ENCODE peak calls at places on chromosome 3, in nine cellular contexts. I, C, B, L, F, K, N, G and E are unnamed samples.

GRCh38 chr3:4351164-4351855 is 48.1 kb downstream of the SETMAR start:
- DNase-seq in I (no peak), C (no peak), B (no peak), L (no peak), F (no peak), K (no peak), N (no peak), G (peak; percentile 31), E (no peak)

GRCh38 chr3:8967553-8967952 is 4.3 kb upstream of the RAD18 start:
- DNase-seq in I (no peak), C (no peak), B (no peak), L (no peak), F (no peak), K (no peak), N (no peak), G (no peak), E (no peak)

GRCh38 chr3:94360982-94361381 is 298.1 kb downstream of the NSUN3 start:
- DNase-seq in I (no peak), C (peak; percentile 17), B (peak; percentile 49), L (peak; percentile 71), F (no peak), K (no peak), N (no peak), G (no peak), E (peak; percentile 8)

GRCh38 chr3:111667621-111668239 is 72.6 kb upstream of the ZBED2 start:
- DNase-seq in I (no peak), C (no peak), B (peak; percentile 48), L (no peak), F (no peak), K (peak; percentile 90), N (no peak), G (no peak), E (no peak)

GRCh38 chr3:44932986-44933944 is 42.7 kb downstream of the ZDHHC3 start:
- DNase-seq in I (no peak), C (no peak), B (no peak), L (no peak), F (no peak), K (no peak), N (no peak), G (no peak), E (no peak)

GRCh38 chr3:52245322-52246263 is at the start of gene PPM1M:
- DNase-seq in I (no peak), C (peak; percentile 62), B (peak; percentile 46), L (peak; percentile 58), F (peak; percentile 35), K (no peak), N (peak; percentile 62), G (peak; percentile 71), E (no peak)

GRCh38 chr3:100766069-100766468 is 56.8 kb downstream of the TFG start:
- DNase-seq in I (no peak), C (peak; percentile 61), B (no peak), L (no peak), F (no peak), K (no peak), N (no peak), G (no peak), E (no peak)

GRCh38 chr3:71225951-71226564 is 357.5 kb downstream of the FOXP1 start:
- DNase-seq in I (no peak), C (no peak), B (no peak), L (no peak), F (no peak), K (no peak), N (no peak), G (no peak), E (no peak)

GRCh38 chr3:100001514-100002270 is 112.6 kb downstream of the FILIP1L start:
- DNase-seq in I (no peak), C (peak; percentile 47), B (no peak), L (no peak), F (no peak), K (no peak), N (no peak), G (no peak), E (no peak)

GRCh38 chr3:52123106-52123708 is 31.0 kb downstream of the POC1A start:
- DNase-seq in I (peak; percentile 30), C (peak; percentile 77), B (peak; percentile 70), L (peak; percentile 78), F (peak; percentile 59), K (peak; percentile 63), N (peak; percentile 75), G (peak; percentile 86), E (peak; percentile 62)

GRCh38 chr3:27900316-27900715 is 178.2 kb upstream of the EOMES start:
- DNase-seq in I (no peak), C (no peak), B (no peak), L (no peak), F (no peak), K (no peak), N (no peak), G (no peak), E (no peak)

GRCh38 chr3:57755368-57756021 is 614 bp upstream of the SLMAP start:
- DNase-seq in I (no peak), C (peak; percentile 79), B (peak; percentile 69), L (peak; percentile 55), F (peak; percentile 63), K (peak; percentile 77), N (peak; percentile 59), G (peak; percentile 71), E (peak; percentile 49)

GRCh38 chr3:14900881-14901873 is 46.2 kb upstream of the NR2C2 start:
- DNase-seq in I (no peak), C (no peak), B (no peak), L (no peak), F (no peak), K (no peak), N (peak; percentile 93), G (peak; percentile 26), E (no peak)

GRCh38 chr3:133663569-133664313 is 2.0 kb upstream of the TOPBP1 start:
- DNase-seq in I (no peak), C (peak; percentile 66), B (peak; percentile 37), L (no peak), F (peak; percentile 72), K (peak; percentile 87), N (peak; percentile 48), G (peak; percentile 83), E (no peak)

GRCh38 chr3:52403271-52403841 is 41.5 kb downstream of the SEMA3G start:
- DNase-seq in I (no peak), C (no peak), B (no peak), L (no peak), F (no peak), K (no peak), N (no peak), G (no peak), E (no peak)

GRCh38 chr3:123156276-123156995 is 45.3 kb upstream of the SEC22A start:
- DNase-seq in I (no peak), C (no peak), B (peak; percentile 15), L (no peak), F (no peak), K (no peak), N (no peak), G (no peak), E (no peak)

GRCh38 chr3:46960081-46960701 is 16.4 kb downstream of the CCDC12 start:
- DNase-seq in I (no peak), C (peak; percentile 82), B (no peak), L (no peak), F (no peak), K (no peak), N (no peak), G (peak; percentile 68), E (peak; percentile 39)

GRCh38 chr3:99344216-99344615 is 294.2 kb upstream of the COL8A1 start:
- DNase-seq in I (no peak), C (no peak), B (no peak), L (no peak), F (no peak), K (no peak), N (no peak), G (no peak), E (no peak)

GRCh38 chr3:181176610-181177009 is 187.1 kb upstream of the DNAJC19 start:
- DNase-seq in I (peak; percentile 18), C (peak; percentile 71), B (peak; percentile 52), L (peak; percentile 79), F (peak; percentile 39), K (peak; percentile 14), N (peak; percentile 70), G (peak; percentile 77), E (peak; percentile 50)

GRCh38 chr3:45409921-45410320 is 21.5 kb downstream of the LARS2 start:
- DNase-seq in I (no peak), C (no peak), B (no peak), L (no peak), F (no peak), K (no peak), N (no peak), G (no peak), E (no peak)

GRCh38 chr3:47315069-47315647 is 32.4 kb downstream of the KLHL18 start:
- DNase-seq in I (no peak), C (no peak), B (peak; percentile 27), L (no peak), F (no peak), K (no peak), N (peak; percentile 56), G (no peak), E (no peak)

GRCh38 chr3:164918915-164919314 is 159.4 kb downstream of the SI start:
- DNase-seq in I (no peak), C (no peak), B (no peak), L (no peak), F (no peak), K (no peak), N (no peak), G (no peak), E (no peak)

GRCh38 chr3:164912916-164913315 is 165.4 kb downstream of the SI start:
- DNase-seq in I (no peak), C (no peak), B (no peak), L (no peak), F (no peak), K (no peak), N (no peak), G (no peak), E (no peak)
- H3K27ac ChIP-seq in I (no peak overlapping the region), C (no peak overlapping the region), B (no peak overlapping the region), L (no peak overlapping the region), F (no peak overlapping the region), K (no peak overlapping the region), N (no peak overlapping the region), G (no peak overlapping the region), E (no peak overlapping the region)

DNA sequence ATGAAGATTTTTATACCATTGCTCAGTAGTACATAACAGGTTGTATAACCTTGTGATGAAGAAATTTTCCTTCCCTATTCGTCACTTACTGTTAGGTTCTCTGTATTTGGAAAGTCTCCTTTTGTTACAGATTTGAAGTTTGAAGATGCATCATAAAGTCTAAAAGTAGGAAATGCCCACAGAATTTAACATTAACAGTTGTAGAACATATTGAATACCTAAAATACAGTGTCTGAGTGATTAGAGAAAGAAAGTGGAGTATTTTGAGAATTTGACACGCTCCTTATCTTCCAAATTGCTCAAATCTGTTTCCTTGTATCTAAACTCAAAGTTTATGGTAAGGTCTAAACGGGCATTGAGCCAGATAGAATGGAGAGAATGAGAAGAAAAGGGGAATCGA is 111.3 kb downstream of the MBNL1 start:
- DNase-seq in I (no peak), C (no peak), B (no peak), L (no peak), F (no peak), K (no peak), N (no peak), G (no peak), E (no peak)
- H3K4me1 ChIP-seq in I (peaks cover 24% of the 10 kb centered on the region), C (peaks cover 15% of the 10 kb centered on the region), B (peaks cover 2% of the 10 kb centered on the region), L (peaks cover 20% of the 10 kb centered on the region), F (peaks cover 70% of the 10 kb centered on the region), K (peaks cover 65% of the 10 kb centered on the region), N (peaks cover 22% of the 10 kb centered on the region), G (peaks cover 6% of the 10 kb centered on the region), E (peaks cover 60% of the 10 kb centered on the region)

GRCh38 chr3:50487181-50487580 is 16.3 kb downstream of the CACNA2D2 start:
- DNase-seq in I (no peak), C (no peak), B (no peak), L (no peak), F (no peak), K (no peak), N (no peak), G (no peak), E (no peak)
- TF ChIP-seq CTCF in I (no peak), C (no peak), B (no peak), L (no peak), F (no peak), K (no peak), N (no peak), G (no peak), E (no peak)

GRCh38 chr3:194869482-194870169 is 183.9 kb downstream of the FAM43A start:
- DNase-seq in I (no peak), C (peak; percentile 88), B (no peak), L (no peak), F (peak; percentile 50), K (no peak), N (no peak), G (no peak), E (no peak)
- H3K27ac ChIP-seq in I (no peak overlapping the region), C (peak overlapping the region; percentile 96), B (no peak overlapping the region), L (no peak overlapping the region), F (peak overlapping the region; percentile 79), K (no peak overlapping the region), N (no peak overlapping the region), G (peak overlapping the region; percentile 88), E (no peak overlapping the region)